ENCODE peak calls at places on chromosome 20, in ten cellular contexts. M, U, D, Y, A, J, H, F, T and V are unnamed samples.

GRCh38 chr20:46406986-46407670 is 713 bp upstream of the ELMO2 start:
- DNase-seq in M (peak), U (peak), D (peak), Y (no peak), A (peak), J (peak), H (peak), F (peak), T (peak), V (peak)

GRCh38 chr20:23325107-23325506 is 25.5 kb upstream of the NXT1 start:
- DNase-seq in M (no peak), U (no peak), D (no peak), Y (no peak), A (no peak), J (no peak), H (peak), F (no peak), T (no peak), V (no peak)

GRCh38 chr20:50112512-50113419 is at the start of gene UBE2V1:
- DNase-seq in M (peak), U (peak), D (peak), Y (peak), A (peak), J (peak), H (peak), F (peak), T (peak), V (peak)

GRCh38 chr20:20289331-20289730 is 78.6 kb upstream of the INSM1 start:
- DNase-seq in M (no peak), U (no peak), D (no peak), Y (no peak), A (no peak), J (no peak), H (no peak), F (no peak), T (no peak), V (no peak)

GRCh38 chr20:1087311-1087710 is 31.1 kb upstream of the PSMF1 start:
- DNase-seq in M (no peak), U (no peak), D (no peak), Y (no peak), A (no peak), J (no peak), H (no peak), F (no peak), T (no peak), V (no peak)

GRCh38 chr20:25224941-25225340 is 22.9 kb upstream of the PYGB start:
- DNase-seq in M (no peak), U (no peak), D (no peak), Y (no peak), A (no peak), J (no peak), H (no peak), F (no peak), T (no peak), V (no peak)

GRCh38 chr20:36113566-36114247 is 40.8 kb upstream of the EPB41L1 start:
- DNase-seq in M (no peak), U (peak), D (no peak), Y (no peak), A (peak), J (no peak), H (no peak), F (no peak), T (no peak), V (no peak)

GRCh38 chr20:54431545-54431944 is 43.8 kb upstream of the DOK5 start:
- DNase-seq in M (no peak), U (no peak), D (no peak), Y (peak), A (no peak), J (no peak), H (peak), F (no peak), T (no peak), V (no peak)

GRCh38 chr20:29427201-29428060 is 1830.0 kb upstream of the DEFB115 start:
- DNase-seq in M (no peak), U (no peak), D (no peak), Y (no peak), A (no peak), J (no peak), H (no peak), F (no peak), T (no peak), V (no peak)

GRCh38 chr20:9759392-9759791 is 79.5 kb downstream of the PAK5 start:
- DNase-seq in M (no peak), U (no peak), D (no peak), Y (no peak), A (no peak), J (no peak), H (no peak), F (no peak), T (no peak), V (no peak)

GRCh38 chr20:49893242-49894072 is 21.9 kb downstream of the SPATA2 start:
- DNase-seq in M (no peak), U (no peak), D (peak), Y (no peak), A (no peak), J (no peak), H (no peak), F (no peak), T (no peak), V (no peak)

GRCh38 chr20:32453467-32454163 is 95.5 kb downstream of the ASXL1 start:
- DNase-seq in M (no peak), U (no peak), D (no peak), Y (no peak), A (no peak), J (no peak), H (no peak), F (no peak), T (no peak), V (no peak)

GRCh38 chr20:22999756-23000155 is 35.4 kb upstream of the SSTR4 start:
- DNase-seq in M (no peak), U (no peak), D (no peak), Y (peak), A (no peak), J (no peak), H (peak), F (no peak), T (no peak), V (peak)

GRCh38 chr20:48209102-48209501 is 423.8 kb upstream of the SULF2 start:
- DNase-seq in M (no peak), U (no peak), D (no peak), Y (no peak), A (no peak), J (no peak), H (no peak), F (no peak), T (no peak), V (no peak)

DNA sequence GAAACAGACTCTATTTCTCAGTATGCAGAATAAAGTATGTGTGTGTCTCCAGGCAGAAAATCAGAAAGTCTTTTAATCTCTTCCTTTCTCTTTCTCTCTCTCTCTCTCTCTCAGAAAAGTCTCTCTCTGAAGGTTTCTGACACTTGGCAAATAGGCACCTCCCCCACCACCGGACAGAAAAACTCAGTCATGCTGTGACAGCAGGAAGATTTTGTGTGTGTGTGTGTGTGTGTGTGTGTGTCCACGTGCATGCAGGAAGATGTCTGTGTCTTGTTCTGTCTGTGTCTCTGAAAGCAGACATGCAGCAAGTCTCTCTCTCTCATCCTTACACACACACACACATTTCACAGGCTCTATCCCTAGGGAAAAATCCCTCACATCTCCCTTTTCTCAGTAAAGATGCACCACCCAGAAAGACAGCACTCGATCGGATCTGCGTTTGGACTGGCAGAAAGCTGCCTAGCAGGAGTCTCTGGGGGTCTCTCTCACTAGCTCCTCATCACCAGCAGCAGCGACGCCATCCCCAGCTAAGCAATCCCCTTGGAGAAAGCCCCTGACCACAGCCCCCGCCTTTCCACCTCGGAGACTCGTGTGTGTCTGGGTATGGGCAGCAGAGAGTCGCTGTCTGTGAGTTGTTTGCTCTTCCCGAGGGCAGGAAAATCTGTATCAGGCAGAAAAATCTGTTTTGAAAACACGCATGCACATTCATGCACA is 98.3 kb downstream of the EDN3 start:
- DNase-seq in M (no peak), U (no peak), D (no peak), Y (no peak), A (no peak), J (no peak), H (no peak), F (no peak), T (no peak), V (no peak)
- TF ChIP-seq CTCF in M (no peak), U (no peak), D (no peak), Y (no peak), A (no peak), J (no peak), H (no peak), F (no peak), T (no peak), V (no peak)

DNA sequence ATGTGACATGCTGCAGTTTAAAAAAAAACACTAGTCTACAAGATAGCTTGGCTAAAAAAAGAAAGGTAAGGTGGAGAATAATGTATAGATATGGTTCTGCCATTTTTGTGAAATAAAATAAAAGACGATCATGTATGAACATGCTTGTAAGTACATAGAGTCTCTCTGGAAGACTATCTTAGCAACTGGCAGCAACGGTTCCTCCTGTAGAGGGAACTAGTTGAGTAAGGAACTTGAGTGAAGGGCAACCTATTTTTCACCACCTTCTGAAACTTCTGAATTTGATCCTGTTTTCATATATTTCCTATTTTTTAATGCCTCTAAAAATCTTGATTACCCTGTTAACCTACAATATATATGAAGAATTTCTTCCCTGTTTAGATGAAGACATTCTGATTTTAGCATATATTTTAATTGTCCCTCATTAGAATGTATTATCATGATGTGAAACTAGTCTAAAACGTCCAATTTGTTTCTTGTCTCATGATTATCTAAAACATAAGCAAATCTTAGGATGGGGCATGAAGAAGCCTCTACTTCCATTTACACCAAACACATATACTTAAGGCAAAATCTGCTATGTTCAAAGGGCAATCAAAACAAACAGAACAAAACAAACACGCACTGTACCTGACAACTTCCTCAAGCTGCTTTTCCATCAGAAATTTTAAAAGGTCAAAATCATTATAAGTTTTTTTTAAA is 202.5 kb downstream of the ISM1 start:
- DNase-seq in M (no peak), U (no peak), D (no peak), Y (no peak), A (no peak), J (no peak), H (no peak), F (no peak), T (no peak), V (peak)
- TF ChIP-seq CTCF in M (no peak), U (no peak), D (no peak), Y (no peak), A (no peak), J (no peak), H (no peak), F (no peak), T (no peak), V (no peak)

DNA sequence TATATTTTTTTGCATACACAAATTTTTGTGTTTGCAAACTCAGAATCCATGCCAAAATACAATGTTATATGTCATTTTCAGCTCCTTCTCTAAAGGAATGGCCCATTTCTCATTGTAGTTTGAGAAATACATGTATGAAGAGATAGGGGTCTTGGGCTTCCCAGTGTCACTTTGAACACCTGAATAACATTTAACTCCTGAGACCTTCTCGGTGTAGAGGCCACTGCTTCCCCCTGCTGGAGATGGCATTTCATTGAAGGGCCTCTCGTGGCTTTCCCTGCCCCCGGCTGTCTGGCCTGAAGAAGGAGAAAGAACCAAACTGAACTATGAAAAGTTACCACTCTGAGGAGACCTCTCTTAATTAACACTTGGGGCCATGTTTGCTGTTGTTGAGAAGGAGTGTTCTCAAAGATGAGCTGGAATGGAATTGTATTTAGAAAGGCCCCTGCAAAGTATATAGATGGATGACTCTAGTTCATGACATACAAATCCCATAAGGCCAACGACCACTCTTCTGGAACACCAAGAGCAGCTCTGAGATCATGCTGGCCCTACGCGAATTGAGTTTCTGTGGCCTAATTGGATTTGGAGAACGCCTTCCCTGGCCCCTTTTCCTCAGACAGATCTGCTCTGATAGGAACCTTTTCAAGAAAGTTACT is 58.8 kb downstream of the VAPB start:
- DNase-seq in M (no peak), U (peak), D (peak), Y (peak), A (no peak), J (peak), H (peak), F (no peak), T (peak), V (peak)
- TF ChIP-seq CTCF in M (no peak), U (peak), D (peak), Y (peak), A (peak), J (peak), H (peak), F (peak), T (peak), V (peak)

GRCh38 chr20:61560361-61560853 is 308.3 kb downstream of the CDH4 start:
- DNase-seq in M (no peak), U (no peak), D (peak), Y (peak), A (no peak), J (peak), H (peak), F (no peak), T (peak), V (no peak)
- TF ChIP-seq CTCF in M (no peak), U (no peak), D (no peak), Y (peak), A (no peak), J (no peak), H (peak), F (no peak), T (peak), V (no peak)

DNA sequence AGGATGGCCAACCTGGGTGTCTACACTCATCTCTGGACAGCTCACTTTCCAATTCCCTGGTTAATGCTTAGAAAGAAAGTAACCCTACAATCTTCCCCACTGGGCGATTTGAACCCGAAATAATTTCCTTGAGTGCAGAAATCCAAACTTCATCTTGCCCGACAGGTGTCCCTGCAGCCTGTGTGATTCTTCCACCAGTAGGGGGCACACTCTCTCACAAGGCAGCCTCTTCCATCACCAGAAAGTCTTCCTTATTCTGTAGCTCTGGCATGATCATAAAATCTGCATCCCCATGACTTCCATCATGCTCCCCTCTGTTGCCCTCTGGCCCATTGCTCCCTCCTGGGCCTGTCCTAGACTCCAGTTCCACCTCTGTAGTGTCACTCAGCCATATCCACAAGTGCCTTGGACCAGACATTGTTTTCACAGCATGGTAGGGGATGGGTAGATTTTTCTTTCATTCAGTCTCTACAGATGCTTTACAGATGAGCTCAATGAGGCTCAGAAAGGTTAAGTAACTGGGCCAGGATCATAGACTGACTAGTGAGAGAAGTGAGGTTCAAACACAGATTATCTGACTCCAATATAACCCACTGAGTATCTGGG is 170.4 kb upstream of the SPTLC3 start:
- DNase-seq in M (no peak), U (no peak), D (no peak), Y (no peak), A (no peak), J (no peak), H (no peak), F (no peak), T (peak), V (no peak)
- TF ChIP-seq CTCF in M (no peak), U (peak), D (peak), Y (no peak), A (peak), J (peak), H (no peak), F (no peak), T (peak), V (peak)

GRCh38 chr20:38805958-38806854 is 709 bp downstream of the PPP1R16B start:
- DNase-seq in M (no peak), U (peak), D (no peak), Y (no peak), A (peak), J (no peak), H (no peak), F (no peak), T (peak), V (no peak)
- TF ChIP-seq CTCF in M (no peak), U (peak), D (no peak), Y (no peak), A (peak), J (no peak), H (no peak), F (no peak), T (no peak), V (no peak)

GRCh38 chr20:40702504-40702903 is 13.5 kb upstream of the MAFB start:
- DNase-seq in M (no peak), U (no peak), D (no peak), Y (no peak), A (no peak), J (no peak), H (no peak), F (no peak), T (no peak), V (no peak)
- TF ChIP-seq CTCF in M (no peak), U (no peak), D (peak), Y (peak), A (no peak), J (peak), H (peak), F (no peak), T (no peak), V (no peak)